ENCODE peak calls at places on chromosomes 16 and 17, in eight cellular contexts. J is NCI-H1092; U is NCI-H2081; F is psoas muscle; Z is stimulated activated CD4-positive, alpha-beta T cell treated with anti-CD3 and anti-CD28 coated beads, Interleukin-4, amount 100 ng/mL, for 24 hours; N is activated T-helper 1 cell treated with Interleukin-2 at 50 U/mL for 16 hours; K is T-helper 1 cell; G is ascending aorta. L is an unnamed sample.

GRCh38 chr16:57143125-57143965 is 42.5 kb downstream of the PSME3IP1 start:
- DNase-seq in J (no peak), U (no peak), F (no peak), Z (no peak), N (no peak), K (no peak), G (no peak), L (no peak)

GRCh38 chr16:56547120-56547948 is 17.5 kb upstream of the MT4 start:
- DNase-seq in J (no peak), U (no peak), F (no peak), Z (no peak), N (no peak), K (no peak), G (no peak), L (no peak)

GRCh38 chr16:22681551-22681880 is 132.4 kb upstream of the HS3ST2 start:
- DNase-seq in J (no peak), U (no peak), F (no peak), Z (no peak), N (no peak), K (no peak), G (no peak), L (no peak)

GRCh38 chr16:12405083-12405482 is 398.6 kb downstream of the CPPED1 start:
- DNase-seq in J (no peak), U (no peak), F (no peak), Z (no peak), N (no peak), K (no peak), G (no peak), L (no peak)

GRCh38 chr16:4314532-4315184 is 1.2 kb upstream of the GLIS2 start:
- DNase-seq in J (peak), U (no peak), F (peak), Z (peak), N (no peak), K (no peak), G (no peak), L (no peak)

GRCh38 chr17:40480501-40481003 is 20.9 kb downstream of the TNS4 start:
- DNase-seq in J (no peak), U (no peak), F (no peak), Z (peak), N (peak), K (peak), G (no peak), L (no peak)

GRCh38 chr17:57544834-57545463 is 200.2 kb downstream of the CCDC182 start:
- DNase-seq in J (no peak), U (no peak), F (no peak), Z (no peak), N (no peak), K (no peak), G (no peak), L (no peak)

GRCh38 chr16:15887283-15887682 is 1.1 kb downstream of the CEP20 start:
- DNase-seq in J (no peak), U (no peak), F (no peak), Z (no peak), N (no peak), K (no peak), G (no peak), L (no peak)

GRCh38 chr16:86048882-86049585 is 150.1 kb downstream of the IRF8 start:
- DNase-seq in J (no peak), U (no peak), F (no peak), Z (no peak), N (no peak), K (no peak), G (no peak), L (no peak)

GRCh38 chr17:2071421-2072281 is 16.7 kb downstream of the HIC1 start:
- DNase-seq in J (no peak), U (no peak), F (peak), Z (no peak), N (no peak), K (no peak), G (no peak), L (no peak)

GRCh38 chr17:32621612-32622312 is 135.0 kb downstream of the CDK5R1 start:
- DNase-seq in J (no peak), U (no peak), F (no peak), Z (no peak), N (no peak), K (no peak), G (no peak), L (no peak)